ENCODE peak calls at places on chromosomes 12 and 14, in seven cellular contexts. I is body of pancreas, G is lower lobe of right lung, X is GM12864, L is fibroblast of lung, O is transverse colon, H is astrocyte. N is an unnamed sample.

GRCh38 chr12:82650627-82651337 is 35.9 kb upstream of the TMTC2 start:
- DNase-seq in I (no peak), G (no peak), X (peak; percentile 30), L (peak; percentile 35), O (peak; percentile 85), H (peak; percentile 41), N (peak; percentile 26)

GRCh38 chr14:37819155-37820015 is 224.0 kb downstream of the TTC6 start:
- DNase-seq in I (no peak), G (no peak), X (no peak), L (peak; percentile 66), O (no peak), H (peak; percentile 72), N (no peak)

GRCh38 chr12:56202366-56202765 is 13.1 kb upstream of the SMARCC2 start:
- DNase-seq in I (no peak), G (no peak), X (no peak), L (no peak), O (no peak), H (no peak), N (no peak)

GRCh38 chr12:51821423-51822260 is 26.9 kb downstream of the FIGNL2 start:
- DNase-seq in I (no peak), G (no peak), X (no peak), L (no peak), O (no peak), H (no peak), N (no peak)

GRCh38 chr12:5076761-5077160 is 33.1 kb downstream of the KCNA5 start:
- DNase-seq in I (peak; percentile 7), G (no peak), X (no peak), L (no peak), O (no peak), H (no peak), N (no peak)

GRCh38 chr12:6067152-6067916 is 57.1 kb downstream of the VWF start:
- DNase-seq in I (no peak), G (no peak), X (no peak), L (peak; percentile 35), O (no peak), H (no peak), N (no peak)

GRCh38 chr12:34601689-34602088 is 579.4 kb downstream of the ALG10 start:
- DNase-seq in I (no peak), G (peak; percentile 9), X (no peak), L (no peak), O (no peak), H (no peak), N (peak; percentile 2)

GRCh38 chr12:102659200-102659911 is 179.0 kb upstream of the IGF1 start:
- DNase-seq in I (no peak), G (no peak), X (no peak), L (no peak), O (no peak), H (no peak), N (no peak)

GRCh38 chr12:42492267-42492666 is 97.3 kb downstream of the PRICKLE1 start:
- DNase-seq in I (no peak), G (no peak), X (no peak), L (no peak), O (no peak), H (no peak), N (no peak)

GRCh38 chr12:19316420-19316819 is 122.9 kb upstream of the AEBP2 start:
- DNase-seq in I (no peak), G (no peak), X (no peak), L (peak; percentile 25), O (no peak), H (peak; percentile 17), N (no peak)

GRCh38 chr12:84875241-84875640 is 37.4 kb downstream of the SLC6A15 start:
- DNase-seq in I (no peak), G (no peak), X (no peak), L (no peak), O (no peak), H (no peak), N (no peak)

GRCh38 chr12:58529114-58529665 is 391.1 kb downstream of the LRIG3 start:
- DNase-seq in I (no peak), G (no peak), X (no peak), L (peak; percentile 84), O (no peak), H (peak; percentile 84), N (no peak)

GRCh38 chr14:88477513-88478250 is 77.1 kb downstream of the PTPN21 start:
- DNase-seq in I (no peak), G (no peak), X (no peak), L (no peak), O (no peak), H (no peak), N (no peak)

GRCh38 chr12:2451025-2451424 is 343.7 kb upstream of the FKBP4 start:
- DNase-seq in I (no peak), G (no peak), X (no peak), L (no peak), O (no peak), H (peak; percentile 44), N (no peak)

GRCh38 chr14:74018029-74018703 is 922 bp downstream of the ENTPD5 start:
- DNase-seq in I (no peak), G (no peak), X (no peak), L (peak; percentile 56), O (no peak), H (peak; percentile 87), N (peak; percentile 47)

GRCh38 chr12:92030618-92031017 is 115.0 kb downstream of the BTG1 start:
- DNase-seq in I (peak; percentile 65), G (no peak), X (peak; percentile 43), L (peak; percentile 88), O (peak; percentile 51), H (peak; percentile 16), N (peak; percentile 30)

GRCh38 chr12:92029902-92030586 is 115.6 kb downstream of the BTG1 start:
- DNase-seq in I (no peak), G (no peak), X (no peak), L (no peak), O (no peak), H (no peak), N (no peak)

GRCh38 chr12:92028039-92028709 is 117.5 kb downstream of the BTG1 start:
- DNase-seq in I (no peak), G (no peak), X (no peak), L (peak; percentile 70), O (no peak), H (peak; percentile 64), N (no peak)

GRCh38 chr12:92027243-92027642 is 118.4 kb downstream of the BTG1 start:
- DNase-seq in I (no peak), G (no peak), X (no peak), L (no peak), O (no peak), H (no peak), N (no peak)

DNA sequence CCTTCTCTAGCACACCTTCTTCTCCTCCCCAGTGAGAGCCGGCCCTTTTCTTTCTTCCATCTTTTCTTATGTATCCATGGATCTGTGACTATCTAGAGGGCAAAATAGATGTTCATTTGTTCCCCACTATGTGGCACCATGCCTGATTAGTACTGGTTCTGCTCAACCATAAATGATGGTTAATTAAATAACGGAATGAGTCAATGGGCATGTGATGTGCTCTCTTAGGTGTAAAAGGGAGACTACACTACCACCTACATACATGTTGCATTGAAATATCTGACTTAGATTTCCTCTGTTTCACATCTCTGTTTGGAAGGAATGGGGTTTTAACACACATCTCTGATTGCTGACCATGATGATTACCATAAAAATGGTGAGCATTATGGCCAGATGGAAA is 116.5 kb downstream of the BTG1 start:
- DNase-seq in I (no peak), G (no peak), X (no peak), L (no peak), O (no peak), H (no peak), N (no peak)
- TF ChIP-seq CTCF in I (no peak), G (no peak), X (peak; percentile 1), L (no peak), O (no peak), H (no peak), N (no peak)

GRCh38 chr12:121953293-121953692 is 34.9 kb downstream of the CFAP251 start:
- DNase-seq in I (no peak), G (no peak), X (no peak), L (no peak), O (no peak), H (no peak), N (no peak)

GRCh38 chr12:121957831-121958515 is 39.6 kb downstream of the CFAP251 start:
- DNase-seq in I (no peak), G (no peak), X (no peak), L (no peak), O (no peak), H (no peak), N (no peak)

GRCh38 chr12:121956041-121956341 is 37.6 kb downstream of the CFAP251 start:
- DNase-seq in I (peak; percentile 13), G (no peak), X (no peak), L (no peak), O (no peak), H (no peak), N (no peak)

GRCh38 chr12:121953695-121954094 is 35.3 kb downstream of the CFAP251 start:
- DNase-seq in I (no peak), G (no peak), X (no peak), L (no peak), O (no peak), H (no peak), N (no peak)

DNA sequence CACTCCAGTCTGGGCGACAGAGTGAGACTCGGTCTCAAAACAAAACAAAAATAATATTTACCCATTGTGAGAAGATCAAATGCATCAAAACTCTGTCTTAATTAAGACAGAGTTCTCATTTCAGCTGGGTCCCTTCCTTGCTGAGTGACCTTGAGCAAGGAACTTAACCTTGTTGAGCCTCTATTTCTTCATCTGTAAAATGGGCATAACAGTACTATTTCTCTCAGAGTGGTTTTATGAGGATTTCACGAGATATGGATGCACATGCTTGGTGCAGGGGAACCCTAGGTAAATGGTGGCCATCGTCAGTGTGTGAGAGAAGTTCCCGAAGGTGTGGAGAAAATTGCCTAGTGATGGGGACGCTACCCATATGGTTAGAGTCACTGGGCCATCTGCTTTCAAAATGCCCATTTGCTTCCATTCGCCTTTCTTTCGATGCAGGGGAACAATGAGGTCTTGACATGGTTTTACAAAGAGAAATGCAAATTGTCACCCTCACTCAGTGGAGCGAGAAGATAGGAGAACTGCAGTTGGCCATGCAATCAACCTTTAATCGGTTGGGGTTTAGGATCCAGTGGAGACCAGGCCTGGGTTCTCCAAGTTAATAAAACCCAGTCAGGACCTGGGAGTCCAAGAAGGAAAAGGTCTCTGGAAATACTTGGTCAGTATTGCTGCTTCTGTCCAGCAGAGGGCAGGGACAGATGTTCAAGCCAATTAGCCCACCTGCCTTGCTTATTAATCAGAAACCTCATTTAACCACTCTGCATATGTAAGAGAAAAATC is 37.1 kb downstream of the CFAP251 start:
- DNase-seq in I (peak; percentile 20), G (no peak), X (no peak), L (peak; percentile 52), O (no peak), H (no peak), N (no peak)
- TF ChIP-seq CTCF in I (peak; percentile 55), G (peak; percentile 36), X (peak; percentile 51), L (peak; percentile 57), O (peak; percentile 23), H (peak; percentile 61), N (peak; percentile 46)

DNA sequence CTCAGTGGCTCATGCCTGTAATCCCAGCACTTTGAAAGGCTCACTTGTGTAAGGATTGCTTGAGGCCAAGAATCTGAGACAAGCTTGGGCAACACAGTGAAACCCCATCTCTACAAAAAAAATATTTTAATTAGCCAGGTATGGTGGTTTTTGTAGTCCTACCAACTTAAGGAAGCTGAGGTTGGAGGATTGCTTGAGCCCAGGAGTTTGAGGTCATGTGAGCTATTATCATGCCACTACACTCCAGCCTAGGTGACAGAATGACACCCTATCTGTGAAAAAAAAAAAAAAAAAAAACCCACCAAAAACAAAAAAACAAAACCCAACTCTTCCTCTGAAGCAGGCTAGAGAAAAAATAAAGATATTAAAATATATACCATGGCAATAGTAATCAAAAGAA is 41.2 kb downstream of the TMEM116 start:
- DNase-seq in I (no peak), G (no peak), X (no peak), L (no peak), O (no peak), H (no peak), N (no peak)
- TF ChIP-seq CTCF in I (no peak), G (no peak), X (no peak), L (no peak), O (no peak), H (no peak), N (no peak)

GRCh38 chr12:109346920-109347319 is 780 bp upstream of the MYO1H start:
- DNase-seq in I (no peak), G (no peak), X (no peak), L (no peak), O (no peak), H (no peak), N (no peak)
- TF ChIP-seq CTCF in I (no peak), G (no peak), X (peak; percentile 35), L (no peak), O (no peak), H (no peak), N (peak; percentile 9)

N was measured in GM10248.